ENCODE peak calls at places on chromosome 13, in seven cellular contexts. M is choroid plexus epithelial cell, C is A549, N is fibroblast of lung, F is GM06990, Q is right lobe of liver, V is fibroblast of mammary gland. L is an unnamed sample.

GRCh38 chr13:41296879-41297646 is 14.0 kb upstream of the NAA16 start:
- DNase-seq in M (no peak), C (no peak), N (no peak), F (no peak), Q (no peak), V (no peak), L (no peak)

GRCh38 chr13:37163626-37164365 is 58.3 kb upstream of the CSNK1A1L start:
- DNase-seq in M (no peak), C (no peak), N (peak), F (no peak), Q (no peak), V (peak), L (no peak)

GRCh38 chr13:42048625-42049453 is at the start of gene DGKH:
- DNase-seq in M (peak), C (peak), N (peak), F (peak), Q (peak), V (peak), L (no peak)

GRCh38 chr13:36879218-36879938 is 40.7 kb downstream of the SMAD9 start:
- DNase-seq in M (no peak), C (no peak), N (no peak), F (no peak), Q (no peak), V (no peak), L (no peak)

GRCh38 chr13:51632643-51633357 is 48.5 kb downstream of the WDFY2 start:
- DNase-seq in M (no peak), C (no peak), N (no peak), F (no peak), Q (no peak), V (no peak), L (no peak)

GRCh38 chr13:99227909-99228688 is 27.4 kb downstream of the UBAC2 start:
- DNase-seq in M (no peak), C (no peak), N (no peak), F (peak), Q (no peak), V (no peak), L (no peak)

GRCh38 chr13:111883571-111884343 is 183.2 kb upstream of the SOX1 start:
- DNase-seq in M (no peak), C (no peak), N (no peak), F (no peak), Q (no peak), V (no peak), L (no peak)

GRCh38 chr13:110330491-110331001 is 23.5 kb downstream of the COL4A2 start:
- DNase-seq in M (peak), C (no peak), N (peak), F (no peak), Q (no peak), V (peak), L (no peak)

GRCh38 chr13:76164290-76164689 is 528.2 kb downstream of the LMO7 start:
- DNase-seq in M (no peak), C (no peak), N (no peak), F (no peak), Q (no peak), V (peak), L (no peak)

GRCh38 chr13:93226623-93227279 is at the start of gene GPC6:
- DNase-seq in M (peak), C (peak), N (peak), F (no peak), Q (peak), V (peak), L (no peak)

GRCh38 chr13:113393572-113394503 is 29.9 kb upstream of the GRTP1 start:
- DNase-seq in M (peak), C (peak), N (peak), F (peak), Q (peak), V (peak), L (peak)
- H3K4me3 ChIP-seq in M (peak), C (peak), N (peak), F (peak), Q (peak), V (peak), L (peak)

GRCh38 chr13:24284876-24285275 is 24.5 kb upstream of the C1QTNF9 start:
- DNase-seq in M (no peak), C (no peak), N (no peak), F (no peak), Q (no peak), V (no peak), L (no peak)
- TF ChIP-seq CTCF in M (no peak), C (no peak), N (no peak), F (no peak), Q (no peak), V (no peak), L (no peak)

DNA sequence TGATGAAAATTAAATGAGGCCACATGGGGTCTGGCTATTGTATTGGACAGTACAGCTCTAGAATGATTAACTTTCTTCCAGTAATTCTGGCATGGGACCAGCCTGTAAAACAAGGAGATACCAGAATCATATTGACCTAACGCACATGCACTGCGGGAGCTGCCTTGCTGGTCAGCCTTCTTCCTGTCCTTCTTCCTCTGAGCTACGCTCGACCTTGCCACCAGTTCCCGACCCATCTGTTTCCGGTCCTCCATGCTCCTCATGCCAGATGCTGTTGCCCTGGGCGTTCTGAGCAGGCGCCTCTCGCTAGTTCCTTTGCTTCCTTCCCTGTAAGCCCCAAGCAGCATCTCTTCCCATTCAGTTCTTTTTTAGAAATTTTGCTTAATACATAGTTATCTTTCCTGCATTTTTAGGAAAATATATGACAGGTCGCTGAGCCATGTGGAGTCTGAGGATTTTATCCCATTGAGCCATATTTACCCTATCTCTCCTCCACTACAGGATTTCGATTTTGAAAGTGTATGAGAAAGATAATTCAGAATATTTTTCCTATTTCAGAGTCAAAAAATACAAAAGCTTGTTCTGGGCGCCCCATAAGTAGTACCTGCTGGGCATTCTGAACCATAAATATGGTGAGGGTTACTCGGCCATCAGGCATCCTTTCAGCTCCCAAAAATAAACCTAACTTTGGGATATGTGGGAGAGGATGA is 38.6 kb downstream of the TNFRSF19 start:
- DNase-seq in M (peak), C (no peak), N (peak), F (no peak), Q (peak), V (peak), L (no peak)
- H3K4me3 ChIP-seq in M (peak), C (no peak), N (no peak), F (no peak), Q (no peak), V (no peak), L (peak)

GRCh38 chr13:30798776-30799625 is 63.7 kb downstream of the ALOX5AP start:
- DNase-seq in M (peak), C (no peak), N (peak), F (no peak), Q (no peak), V (no peak), L (no peak)

GRCh38 chr13:30797847-30798246 is 62.5 kb downstream of the ALOX5AP start:
- DNase-seq in M (no peak), C (no peak), N (no peak), F (no peak), Q (no peak), V (no peak), L (no peak)

GRCh38 chr13:30796833-30797601 is 61.7 kb downstream of the ALOX5AP start:
- DNase-seq in M (peak), C (no peak), N (no peak), F (peak), Q (no peak), V (no peak), L (peak)

GRCh38 chr13:30800107-30800506 is 64.8 kb downstream of the ALOX5AP start:
- DNase-seq in M (no peak), C (no peak), N (no peak), F (no peak), Q (no peak), V (no peak), L (no peak)

DNA sequence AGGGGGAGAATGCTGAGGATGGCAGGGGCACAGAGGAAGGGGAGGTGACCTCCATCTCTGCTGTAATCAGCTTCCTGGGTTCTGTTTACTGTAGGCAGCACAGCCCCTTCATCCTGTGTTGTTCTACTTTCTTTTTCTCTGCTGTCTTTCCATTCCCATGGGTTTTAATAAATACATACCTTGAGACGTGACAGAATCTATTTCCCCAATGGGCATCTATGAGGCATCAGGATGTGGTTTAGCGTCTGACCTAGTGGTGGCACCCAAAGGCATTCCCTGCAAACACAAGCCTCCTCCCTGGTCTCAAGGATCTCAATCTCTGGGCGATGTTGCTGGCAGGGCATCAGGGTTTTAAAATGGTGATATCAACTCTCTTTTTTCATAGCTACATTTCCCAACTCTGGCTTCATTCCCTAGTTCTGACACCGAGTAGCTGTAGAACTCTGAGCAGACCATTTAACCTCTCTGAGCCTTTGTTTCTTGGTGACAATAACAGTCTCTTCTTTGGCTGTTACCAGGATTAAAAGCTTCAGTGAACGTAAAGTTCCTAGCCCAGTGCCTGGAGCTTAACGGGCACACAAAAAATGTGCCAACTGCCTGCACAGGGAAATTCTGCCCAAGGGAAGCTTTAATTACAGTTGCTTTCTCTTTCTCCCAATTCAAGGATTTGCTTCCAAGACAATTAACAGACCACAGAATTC is 60.9 kb downstream of the ALOX5AP start:
- DNase-seq in M (peak), C (peak), N (peak), F (no peak), Q (no peak), V (peak), L (no peak)
- TF ChIP-seq CTCF in M (no peak), C (no peak), N (no peak), F (peak), Q (no peak), V (no peak), L (no peak)

DNA sequence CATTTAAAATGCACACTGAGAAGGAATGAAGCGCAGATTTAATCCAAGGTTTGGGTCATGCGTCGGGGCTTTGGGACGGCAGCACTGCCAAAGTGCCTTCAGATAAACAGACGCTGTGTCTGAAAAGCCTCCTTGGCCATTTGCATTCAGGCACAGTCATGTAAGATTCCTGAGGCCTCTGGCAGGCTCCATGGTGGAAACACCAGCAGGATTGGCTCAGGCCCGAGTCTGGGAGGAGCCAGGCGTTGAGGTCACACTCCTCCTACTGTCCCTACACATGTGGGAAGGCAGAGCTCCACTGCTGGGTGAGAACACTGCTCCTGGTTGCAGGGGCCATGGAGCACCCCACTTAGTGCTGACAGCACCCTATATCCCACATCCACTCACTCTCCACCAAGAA is 113.3 kb upstream of the KL start:
- DNase-seq in M (no peak), C (no peak), N (peak), F (no peak), Q (no peak), V (peak), L (no peak)
- H3K4me3 ChIP-seq in M (no peak), C (no peak), N (no peak), F (no peak), Q (no peak), V (no peak), L (no peak)

GRCh38 chr13:52845766-52846566 is 2.5 kb downstream of the PCDH8 start:
- DNase-seq in M (peak), C (no peak), N (peak), F (peak), Q (peak), V (no peak), L (no peak)
- TF ChIP-seq CTCF in M (peak), C (no peak), N (no peak), F (peak), Q (peak), V (no peak), L (no peak)

GRCh38 chr13:97307544-97307881 is 85.4 kb downstream of the MBNL2 start:
- DNase-seq in M (no peak), C (no peak), N (no peak), F (no peak), Q (no peak), V (no peak), L (no peak)
- H3K4me3 ChIP-seq in M (no peak), C (no peak), N (no peak), F (no peak), Q (no peak), V (no peak), L (no peak)

DNA sequence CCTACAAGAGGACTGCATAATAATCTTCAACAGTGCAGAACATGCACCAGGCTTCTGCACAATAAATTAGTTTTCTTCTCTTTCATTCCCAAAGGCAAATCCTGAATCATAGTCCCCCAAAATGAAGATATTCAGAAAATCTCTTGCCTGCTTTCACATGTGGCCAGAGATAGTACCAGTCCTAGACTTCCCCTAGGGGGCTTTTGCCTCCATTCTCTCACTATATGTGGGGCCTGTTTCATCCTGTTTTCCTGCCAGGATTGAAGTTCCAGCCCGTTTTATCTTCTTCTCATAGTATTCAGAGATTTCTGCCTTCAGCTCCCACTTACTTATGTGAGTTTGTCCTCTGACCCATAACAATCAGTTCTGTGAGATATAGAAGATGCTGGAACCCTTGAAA is 421.8 kb upstream of the PCDH9 start:
- DNase-seq in M (no peak), C (no peak), N (no peak), F (no peak), Q (no peak), V (no peak), L (no peak)
- TF ChIP-seq CTCF in M (no peak), C (no peak), N (no peak), F (no peak), Q (no peak), V (no peak), L (no peak)